ENCODE peak calls at places on chromosome 9, in nine cellular contexts. One of them, this sample, is unnamed.

GRCh38 chr9:123678878-123679329 is 251.0 kb downstream of the DENND1A start:
- DNase-seq in substantia nigra: no peak
- DNase-seq in heart left ventricle: no peak
- DNase-seq in adrenal gland: no peak
- DNase-seq in HCT116: no peak
- DNase-seq in breast epithelium: no peak
- DNase-seq in suprapubic skin: no peak
- DNase-seq in CD8-positive, alpha-beta T cell: no peak
- DNase-seq in caudate nucleus: no peak
- DNase-seq in this sample: no peak

GRCh38 chr9:91978739-91979414 is 28.8 kb upstream of the ROR2 start:
- DNase-seq in breast epithelium: no peak
- DNase-seq in substantia nigra: no peak
- DNase-seq in CD8-positive, alpha-beta T cell: no peak
- DNase-seq in heart left ventricle: no peak
- DNase-seq in caudate nucleus: no peak
- DNase-seq in adrenal gland: peak
- DNase-seq in suprapubic skin: no peak
- DNase-seq in HCT116: peak
- DNase-seq in this sample: no peak

GRCh38 chr9:126204708-126205225 is 121.9 kb upstream of the MVB12B start:
- DNase-seq in suprapubic skin: no peak
- DNase-seq in adrenal gland: no peak
- DNase-seq in breast epithelium: no peak
- DNase-seq in heart left ventricle: no peak
- DNase-seq in substantia nigra: no peak
- DNase-seq in CD8-positive, alpha-beta T cell: no peak
- DNase-seq in caudate nucleus: no peak
- DNase-seq in HCT116: no peak
- DNase-seq in this sample: no peak

GRCh38 chr9:122370869-122371467 is at the start of gene PTGS1:
- DNase-seq in suprapubic skin: no peak
- DNase-seq in caudate nucleus: no peak
- DNase-seq in breast epithelium: no peak
- DNase-seq in HCT116: no peak
- DNase-seq in adrenal gland: peak
- DNase-seq in heart left ventricle: peak
- DNase-seq in substantia nigra: peak
- DNase-seq in CD8-positive, alpha-beta T cell: no peak
- DNase-seq in this sample: no peak

GRCh38 chr9:101399641-101399965 is 952 bp downstream of the ZNF189 start:
- DNase-seq in caudate nucleus: no peak
- DNase-seq in breast epithelium: no peak
- DNase-seq in CD8-positive, alpha-beta T cell: no peak
- DNase-seq in substantia nigra: no peak
- DNase-seq in HCT116: no peak
- DNase-seq in suprapubic skin: no peak
- DNase-seq in adrenal gland: peak
- DNase-seq in heart left ventricle: no peak
- DNase-seq in this sample: no peak

GRCh38 chr9:102518324-102518723 is 476.8 kb upstream of the CYLC2 start:
- DNase-seq in heart left ventricle: no peak
- DNase-seq in CD8-positive, alpha-beta T cell: no peak
- DNase-seq in HCT116: no peak
- DNase-seq in suprapubic skin: no peak
- DNase-seq in caudate nucleus: no peak
- DNase-seq in adrenal gland: no peak
- DNase-seq in substantia nigra: no peak
- DNase-seq in breast epithelium: no peak
- DNase-seq in this sample: no peak

GRCh38 chr9:116669296-116669695 is 17.8 kb upstream of the TRIM32 start:
- DNase-seq in heart left ventricle: no peak
- DNase-seq in caudate nucleus: no peak
- DNase-seq in suprapubic skin: no peak
- DNase-seq in adrenal gland: no peak
- DNase-seq in HCT116: no peak
- DNase-seq in substantia nigra: no peak
- DNase-seq in CD8-positive, alpha-beta T cell: no peak
- DNase-seq in breast epithelium: no peak
- DNase-seq in this sample: no peak

GRCh38 chr9:136885950-136886578 is at the start of gene TRAF2:
- DNase-seq in heart left ventricle: peak
- DNase-seq in substantia nigra: peak
- DNase-seq in suprapubic skin: peak
- DNase-seq in adrenal gland: peak
- DNase-seq in breast epithelium: peak
- DNase-seq in caudate nucleus: peak
- DNase-seq in CD8-positive, alpha-beta T cell: peak
- DNase-seq in HCT116: peak
- DNase-seq in this sample: peak

GRCh38 chr9:113476511-113476916 is 13.0 kb downstream of the RGS3 start:
- DNase-seq in breast epithelium: no peak
- DNase-seq in adrenal gland: no peak
- DNase-seq in substantia nigra: no peak
- DNase-seq in CD8-positive, alpha-beta T cell: no peak
- DNase-seq in caudate nucleus: no peak
- DNase-seq in suprapubic skin: no peak
- DNase-seq in HCT116: no peak
- DNase-seq in heart left ventricle: no peak
- DNase-seq in this sample: peak

GRCh38 chr9:130765135-130766030 is 69.7 kb upstream of the ABL1 start:
- DNase-seq in caudate nucleus: no peak
- DNase-seq in suprapubic skin: no peak
- DNase-seq in substantia nigra: no peak
- DNase-seq in heart left ventricle: no peak
- DNase-seq in adrenal gland: no peak
- DNase-seq in breast epithelium: no peak
- DNase-seq in HCT116: no peak
- DNase-seq in CD8-positive, alpha-beta T cell: no peak
- DNase-seq in this sample: no peak

GRCh38 chr9:3879731-3880493 is 354.1 kb upstream of the RFX3 start:
- DNase-seq in suprapubic skin: no peak
- DNase-seq in caudate nucleus: no peak
- DNase-seq in HCT116: no peak
- DNase-seq in substantia nigra: no peak
- DNase-seq in adrenal gland: no peak
- DNase-seq in breast epithelium: no peak
- DNase-seq in CD8-positive, alpha-beta T cell: no peak
- DNase-seq in heart left ventricle: no peak
- DNase-seq in this sample: no peak

GRCh38 chr9:130297371-130297770 is 31.8 kb downstream of the HMCN2 start:
- DNase-seq in suprapubic skin: no peak
- DNase-seq in HCT116: no peak
- DNase-seq in breast epithelium: no peak
- DNase-seq in caudate nucleus: no peak
- DNase-seq in adrenal gland: no peak
- DNase-seq in substantia nigra: no peak
- DNase-seq in CD8-positive, alpha-beta T cell: no peak
- DNase-seq in heart left ventricle: no peak
- DNase-seq in this sample: no peak

GRCh38 chr9:104279535-104280215 is 185.6 kb downstream of the SMC2 start:
- DNase-seq in substantia nigra: no peak
- DNase-seq in adrenal gland: no peak
- DNase-seq in suprapubic skin: no peak
- DNase-seq in CD8-positive, alpha-beta T cell: no peak
- DNase-seq in breast epithelium: no peak
- DNase-seq in caudate nucleus: no peak
- DNase-seq in heart left ventricle: no peak
- DNase-seq in HCT116: no peak
- DNase-seq in this sample: no peak

GRCh38 chr9:37253377-37253937 is 133.1 kb downstream of the ZCCHC7 start:
- DNase-seq in suprapubic skin: no peak
- DNase-seq in breast epithelium: no peak
- DNase-seq in adrenal gland: no peak
- DNase-seq in heart left ventricle: no peak
- DNase-seq in CD8-positive, alpha-beta T cell: no peak
- DNase-seq in substantia nigra: no peak
- DNase-seq in HCT116: no peak
- DNase-seq in caudate nucleus: no peak
- DNase-seq in this sample: no peak

GRCh38 chr9:130140701-130141100 is 31.5 kb upstream of the NCS1 start:
- DNase-seq in caudate nucleus: no peak
- DNase-seq in breast epithelium: no peak
- DNase-seq in heart left ventricle: no peak
- DNase-seq in adrenal gland: no peak
- DNase-seq in substantia nigra: no peak
- DNase-seq in CD8-positive, alpha-beta T cell: no peak
- DNase-seq in HCT116: no peak
- DNase-seq in suprapubic skin: no peak
- DNase-seq in this sample: no peak

DNA sequence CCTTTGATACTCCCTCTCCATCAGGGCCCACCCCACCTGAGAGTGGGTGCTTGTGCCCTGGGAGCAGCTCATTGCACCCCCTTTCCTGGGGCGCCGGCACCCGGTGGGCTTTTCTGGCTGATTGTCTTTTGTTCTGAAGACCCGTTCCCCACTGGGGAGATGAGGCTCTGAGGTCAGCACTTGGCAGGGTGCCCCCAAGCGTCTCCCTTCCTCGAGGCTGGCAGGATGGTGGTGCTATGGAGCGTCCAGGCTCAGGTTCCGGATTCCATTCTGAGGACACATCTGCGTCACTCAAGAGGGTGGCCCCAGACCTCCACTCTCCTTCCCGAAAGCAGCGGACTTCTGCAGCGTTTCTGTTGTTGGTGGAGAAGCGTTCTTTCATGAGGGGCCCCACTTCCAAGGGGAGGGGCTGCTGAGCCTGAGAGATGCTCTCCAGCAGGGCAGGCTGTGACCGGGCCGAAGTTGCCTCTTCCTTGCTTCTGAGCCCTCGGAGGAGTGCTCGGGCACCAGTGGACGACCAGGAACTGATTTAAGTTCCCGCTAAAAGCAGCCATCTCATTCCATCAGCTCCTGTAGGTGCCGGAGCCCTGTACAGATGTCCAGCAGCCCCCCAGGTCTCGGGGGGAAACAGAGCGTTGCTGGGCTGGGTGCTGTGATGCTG is 42.2 kb downstream of the COL5A1 start:
- DNase-seq in caudate nucleus: no peak
- DNase-seq in suprapubic skin: no peak
- DNase-seq in substantia nigra: no peak
- DNase-seq in heart left ventricle: no peak
- DNase-seq in adrenal gland: no peak
- DNase-seq in HCT116: no peak
- DNase-seq in breast epithelium: no peak
- DNase-seq in CD8-positive, alpha-beta T cell: no peak
- DNase-seq in this sample: no peak
- H3K27ac ChIP-seq in caudate nucleus: no peak
- H3K27ac ChIP-seq in suprapubic skin: no peak
- H3K27ac ChIP-seq in substantia nigra: no peak
- H3K27ac ChIP-seq in heart left ventricle: no peak
- H3K27ac ChIP-seq in adrenal gland: no peak
- H3K27ac ChIP-seq in HCT116: no peak
- H3K27ac ChIP-seq in breast epithelium: no peak
- H3K27ac ChIP-seq in CD8-positive, alpha-beta T cell: no peak
- H3K27ac ChIP-seq in this sample: no peak

GRCh38 chr9:98109052-98109451 is 10.0 kb downstream of the TRIM14 start:
- DNase-seq in heart left ventricle: no peak
- DNase-seq in HCT116: no peak
- DNase-seq in suprapubic skin: peak
- DNase-seq in CD8-positive, alpha-beta T cell: no peak
- DNase-seq in adrenal gland: no peak
- DNase-seq in caudate nucleus: no peak
- DNase-seq in substantia nigra: no peak
- DNase-seq in breast epithelium: no peak
- DNase-seq in this sample: no peak
- H3K27ac ChIP-seq in heart left ventricle: no peak
- H3K27ac ChIP-seq in HCT116: no peak
- H3K27ac ChIP-seq in suprapubic skin: no peak
- H3K27ac ChIP-seq in CD8-positive, alpha-beta T cell: peak
- H3K27ac ChIP-seq in adrenal gland: no peak
- H3K27ac ChIP-seq in caudate nucleus: no peak
- H3K27ac ChIP-seq in substantia nigra: no peak
- H3K27ac ChIP-seq in breast epithelium: no peak
- H3K27ac ChIP-seq in this sample: peak

DNA sequence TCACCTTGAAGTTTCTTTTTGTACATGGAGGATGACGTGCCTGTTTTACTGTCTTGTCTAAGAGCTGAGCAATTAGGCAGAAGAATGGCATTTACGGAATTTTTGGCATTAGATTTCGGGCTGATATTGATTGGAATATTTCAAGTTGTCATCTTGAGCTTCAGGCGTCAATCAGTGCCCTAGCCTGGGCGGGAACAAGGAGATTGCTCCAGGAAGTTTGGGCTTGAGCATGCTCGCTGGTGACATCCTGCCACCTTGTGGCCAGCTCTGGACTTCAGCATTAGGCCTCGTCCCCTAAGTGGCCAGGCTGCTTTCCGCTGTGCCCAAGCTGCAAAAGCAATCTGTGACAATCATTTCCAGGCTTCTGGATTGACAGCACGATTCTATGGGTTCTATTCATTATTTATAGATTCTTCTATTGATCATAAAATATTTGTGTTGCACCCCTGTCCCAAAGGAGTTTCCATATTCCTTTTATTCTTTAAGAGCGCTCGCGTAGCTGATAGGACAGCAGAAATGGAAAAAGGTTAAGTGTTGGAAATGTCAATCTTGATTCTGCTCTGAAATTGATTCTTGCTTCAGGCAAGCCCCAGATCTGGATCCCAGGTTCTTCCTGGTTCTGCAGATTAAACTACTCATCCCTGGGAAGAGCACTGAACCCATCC is 79.3 kb downstream of the SLC28A3 start:
- DNase-seq in breast epithelium: peak
- DNase-seq in substantia nigra: peak
- DNase-seq in suprapubic skin: peak
- DNase-seq in HCT116: peak
- DNase-seq in heart left ventricle: peak
- DNase-seq in CD8-positive, alpha-beta T cell: peak
- DNase-seq in caudate nucleus: peak
- DNase-seq in adrenal gland: peak
- DNase-seq in this sample: peak
- H3K27ac ChIP-seq in breast epithelium: no peak
- H3K27ac ChIP-seq in substantia nigra: no peak
- H3K27ac ChIP-seq in suprapubic skin: no peak
- H3K27ac ChIP-seq in HCT116: no peak
- H3K27ac ChIP-seq in heart left ventricle: no peak
- H3K27ac ChIP-seq in CD8-positive, alpha-beta T cell: no peak
- H3K27ac ChIP-seq in caudate nucleus: no peak
- H3K27ac ChIP-seq in adrenal gland: no peak
- H3K27ac ChIP-seq in this sample: no peak

DNA sequence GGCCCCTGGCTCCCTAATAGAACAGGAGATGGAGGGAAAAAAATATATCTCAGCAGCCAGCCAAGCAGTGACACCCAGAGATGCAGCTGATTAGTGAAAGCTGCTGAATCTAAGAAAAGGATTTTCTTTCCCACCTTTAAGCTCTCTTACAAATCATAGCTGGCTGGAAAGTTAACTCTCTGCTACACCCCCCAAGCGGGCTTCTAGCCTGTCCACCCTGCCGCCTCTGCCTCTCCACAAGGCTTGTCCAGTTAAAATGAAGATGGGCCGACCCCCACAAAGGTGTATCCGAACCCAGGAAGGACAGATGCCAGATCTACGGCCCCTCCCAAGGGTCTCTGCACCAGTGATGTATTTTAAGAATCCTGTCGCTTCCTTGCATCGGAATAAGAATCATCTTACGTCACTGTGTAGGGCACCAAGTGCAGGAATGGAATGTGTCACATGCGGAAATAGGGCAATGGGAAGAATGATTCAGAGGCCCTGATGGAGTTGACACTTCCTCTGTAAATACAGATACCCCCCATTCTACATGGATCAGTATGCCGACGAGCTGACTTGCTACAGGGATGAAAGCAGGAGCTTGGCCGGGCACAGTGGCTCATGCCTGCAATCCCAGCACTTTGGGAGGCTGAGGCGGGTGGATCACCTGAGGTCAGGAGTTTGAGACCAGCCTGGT is 33.3 kb upstream of the BARHL1 start:
- DNase-seq in adrenal gland: no peak
- DNase-seq in CD8-positive, alpha-beta T cell: no peak
- DNase-seq in suprapubic skin: no peak
- DNase-seq in substantia nigra: no peak
- DNase-seq in HCT116: peak
- DNase-seq in caudate nucleus: no peak
- DNase-seq in breast epithelium: no peak
- DNase-seq in heart left ventricle: no peak
- DNase-seq in this sample: no peak
- H3K27ac ChIP-seq in adrenal gland: no peak
- H3K27ac ChIP-seq in CD8-positive, alpha-beta T cell: no peak
- H3K27ac ChIP-seq in suprapubic skin: no peak
- H3K27ac ChIP-seq in substantia nigra: no peak
- H3K27ac ChIP-seq in HCT116: no peak
- H3K27ac ChIP-seq in caudate nucleus: no peak
- H3K27ac ChIP-seq in breast epithelium: no peak
- H3K27ac ChIP-seq in heart left ventricle: no peak
- H3K27ac ChIP-seq in this sample: no peak